ENCODE peak calls at places on chromosomes 16 and 17, in seven cellular contexts. C, R, G, W, A, I and Y are unnamed samples.

GRCh38 chr17:49365667-49366066 is 3.6 kb upstream of the ZNF652 start:
- DNase-seq in C (no peak), R (no peak), G (no peak), W (peak), A (peak), I (peak), Y (peak)

GRCh38 chr17:4858068-4858879 is 25.1 kb downstream of the MINK1 start:
- DNase-seq in C (no peak), R (no peak), G (peak), W (no peak), A (peak), I (no peak), Y (peak)

GRCh38 chr17:38746004-38746892 is 1.9 kb downstream of the PCGF2 start:
- DNase-seq in C (no peak), R (no peak), G (no peak), W (no peak), A (no peak), I (no peak), Y (no peak)

GRCh38 chr17:8430966-8431365 is 4.7 kb upstream of the NDEL1 start:
- DNase-seq in C (no peak), R (no peak), G (peak), W (no peak), A (peak), I (no peak), Y (peak)

GRCh38 chr17:42189651-42189965 is 4.4 kb upstream of the HCRT start:
- DNase-seq in C (no peak), R (no peak), G (no peak), W (no peak), A (no peak), I (no peak), Y (no peak)

GRCh38 chr16:70805380-70805779 is 4.4 kb upstream of the VAC14 start:
- DNase-seq in C (no peak), R (no peak), G (no peak), W (no peak), A (no peak), I (no peak), Y (peak)

GRCh38 chr16:72124761-72125634 is 31.4 kb downstream of the DHX38 start:
- DNase-seq in C (peak), R (peak), G (peak), W (peak), A (peak), I (peak), Y (peak)

GRCh38 chr16:52068447-52069074 is 478.4 kb downstream of the TOX3 start:
- DNase-seq in C (peak), R (no peak), G (no peak), W (no peak), A (peak), I (no peak), Y (peak)

GRCh38 chr16:56011808-56012478 is 136.8 kb upstream of the CES5A start:
- DNase-seq in C (no peak), R (no peak), G (no peak), W (no peak), A (no peak), I (no peak), Y (no peak)

GRCh38 chr17:67578058-67578457 is 139.7 kb upstream of the NOL11 start:
- DNase-seq in C (no peak), R (no peak), G (no peak), W (no peak), A (no peak), I (no peak), Y (no peak)

GRCh38 chr16:483351-484075 is 44.0 kb upstream of the CAPN15 start:
- DNase-seq in C (no peak), R (no peak), G (peak), W (no peak), A (no peak), I (no peak), Y (no peak)

GRCh38 chr17:56834380-56835258 is 668 bp downstream of the DGKE start:
- DNase-seq in C (peak), R (no peak), G (no peak), W (peak), A (peak), I (peak), Y (peak)

GRCh38 chr16:57592591-57593003 is 35.8 kb upstream of the ADGRG1 start:
- DNase-seq in C (no peak), R (no peak), G (no peak), W (peak), A (no peak), I (peak), Y (no peak)

GRCh38 chr17:60156746-60157145 is 7.0 kb downstream of the CA4 start:
- DNase-seq in C (no peak), R (no peak), G (no peak), W (no peak), A (no peak), I (no peak), Y (no peak)

GRCh38 chr16:57479422-57480126 is 6.7 kb downstream of the DOK4 start:
- DNase-seq in C (peak), R (no peak), G (peak), W (no peak), A (peak), I (no peak), Y (peak)

GRCh38 chr17:8153957-8154607 is 1.9 kb upstream of the PER1 start:
- DNase-seq in C (peak), R (peak), G (peak), W (peak), A (peak), I (peak), Y (peak)